ENCODE peak calls at places on chromosomes 12 and 14, in ten cellular contexts. N is mesothelial cell of epicardium, K is cardiac fibroblast, Y is PC-3, H is choroid plexus epithelial cell, Z is WERI-Rb-1, O is AG04450, L is epithelial cell of esophagus, R is lower leg skin, A is cardiac muscle cell. C is an unnamed sample.
A peak's percentile ranks its signal among the peaks of the same experiment; 100 is the strongest.

GRCh38 chr14:20866963-20867362 is 24.2 kb upstream of the RNASE3 start:
- DNase-seq in Y (peak; percentile 53), Z (no peak), H (peak; percentile 28), N (no peak), O (no peak), R (no peak), L (no peak), A (peak; percentile 43), K (peak; percentile 33), C (peak; percentile 6)

GRCh38 chr12:91311081-91311480 is 128.5 kb upstream of the DCN start:
- DNase-seq in O (no peak), R (no peak), N (no peak), L (no peak), K (no peak), H (no peak), Z (no peak), Y (no peak), A (no peak), C (no peak)

GRCh38 chr12:82910246-82910893 is 223.7 kb downstream of the TMTC2 start:
- DNase-seq in L (no peak), H (no peak), R (no peak), Y (no peak), K (no peak), Z (peak; percentile 57), A (no peak), O (no peak), N (no peak), C (no peak)

GRCh38 chr12:50231346-50231745 is 52.0 kb downstream of the LIMA1 start:
- DNase-seq in A (no peak), K (no peak), Z (no peak), O (no peak), N (no peak), H (no peak), R (no peak), L (no peak), Y (no peak), C (no peak)

GRCh38 chr12:10067942-10068341 is 30.8 kb downstream of the CLEC1A start:
- DNase-seq in O (no peak), A (peak; percentile 13), Y (no peak), R (no peak), L (no peak), N (no peak), K (no peak), Z (no peak), H (no peak), C (no peak)

GRCh38 chr12:40104461-40105264 is 1.2 kb downstream of the SLC2A13 start:
- DNase-seq in N (no peak), L (no peak), K (no peak), A (peak; percentile 14), Y (no peak), O (no peak), Z (peak; percentile 9), R (peak; percentile 89), H (peak; percentile 7), C (no peak)

GRCh38 chr14:50395448-50395847 is 1.2 kb downstream of the CDKL1 start:
- DNase-seq in O (no peak), L (no peak), K (no peak), A (no peak), R (peak; percentile 88), Y (peak; percentile 29), Z (no peak), H (no peak), N (no peak), C (no peak)

GRCh38 chr12:99381992-99382391 is 265.6 kb upstream of the GARIN6 start:
- DNase-seq in R (no peak), O (no peak), K (no peak), Y (peak; percentile 25), H (no peak), N (no peak), L (peak; percentile 16), A (no peak), Z (no peak), C (peak; percentile 12)

GRCh38 chr12:132150780-132151144 is 6.5 kb downstream of the NOC4L start:
- DNase-seq in N (no peak), K (no peak), A (no peak), L (no peak), Y (no peak), H (no peak), O (no peak), R (no peak), Z (no peak), C (no peak)

GRCh38 chr14:52067873-52068740 is 752 bp downstream of the NID2 start:
- DNase-seq in L (no peak), Z (peak; percentile 29), K (peak; percentile 61), A (peak; percentile 60), N (peak; percentile 33), R (no peak), O (no peak), H (peak; percentile 53), Y (peak; percentile 26), C (no peak)

DNA sequence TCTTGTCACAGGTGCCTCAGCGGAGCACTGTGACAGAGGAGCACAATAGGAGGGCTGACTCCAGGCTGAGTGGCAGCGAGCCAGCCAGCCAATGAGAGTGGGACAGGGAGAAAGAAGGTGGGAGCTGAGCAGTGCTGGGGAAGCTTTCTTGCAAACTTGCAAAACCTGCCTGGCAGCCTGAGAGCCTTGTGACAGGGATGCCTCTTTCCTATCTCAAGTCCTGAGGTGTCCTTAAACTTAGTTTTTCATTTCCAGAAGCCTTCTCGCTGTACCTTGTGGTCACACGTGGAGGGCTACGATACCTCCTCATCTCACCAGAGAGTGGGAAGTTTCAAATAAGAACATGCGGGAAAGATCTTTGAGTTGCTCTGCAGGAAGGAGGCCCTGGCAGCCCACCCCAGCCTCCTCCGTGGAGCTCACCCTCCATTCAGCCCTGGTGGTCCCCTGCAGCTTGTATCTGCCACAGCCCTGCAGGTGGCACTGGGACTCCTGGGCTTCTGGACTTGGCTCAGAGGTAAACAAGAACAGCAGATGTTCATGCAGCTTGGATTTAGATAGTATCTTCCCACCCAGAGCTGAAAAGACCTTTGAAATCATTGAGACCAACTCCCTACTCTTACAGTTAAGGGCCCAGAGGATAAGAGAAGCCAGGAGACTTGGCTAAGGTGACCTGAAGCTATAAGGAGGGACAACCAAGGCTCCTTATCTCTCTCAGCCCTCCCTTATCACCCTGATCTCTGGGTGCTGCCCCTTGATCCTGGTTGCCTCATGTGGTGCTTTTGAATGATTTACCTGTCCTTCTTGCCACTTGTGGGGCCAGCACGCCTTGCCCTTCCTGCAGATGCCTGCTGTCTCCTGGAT is 153.5 kb upstream of the MAX start:
- DNase-seq in N (peak; percentile 77), A (no peak), K (no peak), R (peak; percentile 87), Y (peak; percentile 95), O (no peak), L (peak; percentile 95), Z (peak; percentile 32), H (peak; percentile 48), C (peak; percentile 84)
- TF ChIP-seq CTCF in N (no peak), A (no peak), K (no peak), R (no peak), Y (no peak), O (no peak), L (no peak), Z (peak; percentile 35), H (peak; percentile 7), C (no peak)

DNA sequence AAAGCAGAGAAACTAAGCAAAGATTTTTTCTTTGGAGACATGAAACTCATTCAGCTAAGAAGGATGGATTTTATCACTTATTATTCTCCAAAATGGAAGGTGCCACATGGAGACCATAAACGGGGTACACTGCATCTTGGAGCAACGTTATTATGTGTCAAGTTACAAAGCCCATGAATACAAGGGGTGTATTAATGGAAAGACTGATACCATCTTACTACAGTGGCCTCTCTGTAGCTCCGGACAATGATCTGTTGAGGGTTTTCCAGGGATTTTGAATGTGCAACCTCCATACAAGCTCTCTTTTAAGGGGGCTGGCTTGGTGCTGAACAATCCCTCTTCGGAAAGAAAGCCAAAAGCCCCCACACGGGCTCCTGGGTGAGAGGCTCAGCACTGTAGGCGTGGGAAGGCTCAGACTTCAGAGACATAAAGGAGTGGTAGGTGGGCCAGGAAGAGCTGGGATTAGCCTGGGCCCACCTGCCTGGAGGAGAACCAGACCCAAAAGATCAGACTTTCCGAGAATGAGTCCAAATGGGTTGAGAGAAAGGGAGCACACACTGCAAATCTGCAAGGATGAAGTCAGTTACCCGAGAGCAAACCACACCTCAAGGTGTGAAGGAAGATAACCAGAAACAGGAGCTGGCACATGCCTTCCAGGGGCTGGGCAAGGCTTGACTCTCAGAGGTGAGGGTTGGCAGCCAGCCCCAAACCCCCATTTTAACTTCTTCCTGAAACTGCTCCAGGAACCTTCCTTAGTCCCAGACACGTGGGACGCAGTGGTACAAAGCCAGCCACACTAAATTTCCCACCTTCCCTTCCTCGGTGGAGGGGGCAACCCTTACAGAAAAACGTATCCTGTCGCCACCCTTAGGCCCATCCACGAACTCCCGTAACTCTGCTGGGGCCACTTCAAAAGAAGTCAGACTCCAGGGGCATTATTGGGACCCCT is 1.5 kb downstream of the VPS37B start:
- DNase-seq in N (no peak), K (no peak), A (no peak), O (no peak), Y (peak; percentile 49), Z (no peak), R (no peak), L (peak; percentile 78), H (no peak), C (peak; percentile 60)
- TF ChIP-seq CTCF in N (no peak), K (no peak), A (no peak), O (no peak), Y (no peak), Z (no peak), R (no peak), L (peak; percentile 22), H (no peak), C (no peak)

GRCh38 chr12:104669057-104669770 is 212.5 kb downstream of the CHST11 start:
- DNase-seq in H (no peak), O (no peak), N (no peak), Y (peak; percentile 36), K (no peak), A (peak; percentile 61), L (peak; percentile 76), R (no peak), Z (no peak), C (peak; percentile 74)
- TF ChIP-seq CTCF in H (peak; percentile 44), O (no peak), N (no peak), Y (no peak), K (no peak), A (peak; percentile 9), L (no peak), R (no peak), Z (peak; percentile 53), C (peak; percentile 2)

GRCh38 chr14:75258079-75258802 is 20.4 kb upstream of the FOS start:
- DNase-seq in O (no peak), L (no peak), N (no peak), K (peak; percentile 49), H (peak; percentile 61), A (peak; percentile 89), R (peak; percentile 94), Z (no peak), Y (no peak), C (no peak)

GRCh38 chr14:75259946-75260545 is 18.6 kb upstream of the FOS start:
- DNase-seq in Y (no peak), R (no peak), H (no peak), N (no peak), L (no peak), A (no peak), O (no peak), Z (no peak), K (no peak), C (no peak)

GRCh38 chr14:75259510-75259855 is 19.1 kb upstream of the FOS start:
- DNase-seq in Y (peak; percentile 10), A (peak; percentile 80), H (peak; percentile 89), K (peak; percentile 74), O (no peak), R (no peak), L (no peak), Z (peak; percentile 36), N (no peak), C (peak; percentile 36)

GRCh38 chr14:75257241-75257640 is 21.4 kb upstream of the FOS start:
- DNase-seq in N (no peak), K (peak; percentile 69), O (no peak), H (no peak), Y (peak; percentile 72), A (no peak), Z (no peak), L (peak; percentile 75), R (no peak), C (peak; percentile 89)

GRCh38 chr14:75258803-75259509 is 19.7 kb upstream of the FOS start:
- DNase-seq in O (peak; percentile 99), N (peak; percentile 98), K (peak; percentile 100), R (peak; percentile 100), Y (peak; percentile 98), L (peak; percentile 99), Z (peak; percentile 99), H (peak; percentile 100), A (peak; percentile 100), C (peak; percentile 99)
- TF ChIP-seq CTCF in O (no peak), N (no peak), K (no peak), R (no peak), Y (no peak), L (no peak), Z (no peak), H (no peak), A (no peak), C (no peak)

C was measured in bronchial epithelial cell.